ENCODE peak calls at places on chromosomes 7 and 10, in nine cellular contexts. K is fibroblast of lung, S is A673, E is epithelial cell of esophagus, A is HFF-Myc, I is GM12865, O is fibroblast of the aortic adventitia, X is GM23248, B is lower lobe of right lung. Q is an unnamed sample.

GRCh38 chr7:111756687-111757178 is 194.4 kb upstream of the IMMP2L start:
- DNase-seq in I (no peak), S (peak; percentile 79), O (peak; percentile 83), K (peak; percentile 76), E (peak; percentile 28), A (no peak), X (peak; percentile 78), B (peak; percentile 59), Q (peak; percentile 77)

GRCh38 chr10:124721295-124722052 is 22.7 kb downstream of the FAM53B start:
- DNase-seq in O (no peak), B (peak; percentile 68), K (no peak), X (no peak), S (no peak), A (no peak), E (peak; percentile 69), I (no peak), Q (no peak)

GRCh38 chr10:74153123-74153522 is 2.1 kb downstream of the ADK start:
- DNase-seq in A (no peak), E (peak; percentile 75), B (no peak), O (peak; percentile 69), X (peak; percentile 72), K (peak; percentile 47), S (peak; percentile 45), I (no peak), Q (no peak)

GRCh38 chr7:18019562-18019961 is 8.1 kb downstream of the PRPS1L1 start:
- DNase-seq in E (peak; percentile 61), B (no peak), S (peak; percentile 79), K (peak; percentile 87), I (no peak), A (peak; percentile 49), O (peak; percentile 96), X (peak; percentile 80), Q (no peak)

GRCh38 chr7:138579671-138580070 is 119.6 kb downstream of the TRIM24 start:
- DNase-seq in X (no peak), E (no peak), S (no peak), I (no peak), O (no peak), B (no peak), A (no peak), K (no peak), Q (no peak)

GRCh38 chr7:14800664-14801063 is 101.9 kb downstream of the DGKB start:
- DNase-seq in S (no peak), X (no peak), K (no peak), E (no peak), B (no peak), I (no peak), A (no peak), O (no peak), Q (no peak)

GRCh38 chr10:80204801-80205477 is 398 bp downstream of the ANXA11 start:
- DNase-seq in E (no peak), B (peak; percentile 71), O (peak; percentile 47), I (peak; percentile 48), A (no peak), K (peak; percentile 37), X (peak; percentile 66), S (peak; percentile 37), Q (no peak)

GRCh38 chr7:116142850-116143249 is 67.5 kb upstream of the TES start:
- DNase-seq in S (no peak), O (no peak), E (no peak), X (no peak), I (no peak), A (no peak), B (no peak), K (no peak), Q (no peak)

GRCh38 chr7:117308891-117309290 is 14.0 kb downstream of the WNT2 start:
- DNase-seq in I (no peak), A (no peak), O (no peak), S (no peak), B (no peak), E (no peak), K (peak; percentile 30), X (no peak), Q (no peak)

GRCh38 chr7:55200441-55200840 is 164.7 kb upstream of the LANCL2 start:
- DNase-seq in S (no peak), A (no peak), O (no peak), X (no peak), I (no peak), B (no peak), K (no peak), E (no peak), Q (no peak)

GRCh38 chr10:35386594-35387174 is 50.4 kb downstream of the CCNY start:
- DNase-seq in A (no peak), I (no peak), K (peak; percentile 27), O (peak; percentile 42), X (no peak), S (peak; percentile 77), B (no peak), E (peak; percentile 60), Q (no peak)

GRCh38 chr10:21329995-21330627 is 195.4 kb downstream of the SKIDA1 start:
- DNase-seq in X (peak; percentile 89), S (peak; percentile 60), B (no peak), K (peak; percentile 85), A (peak; percentile 84), I (no peak), E (peak; percentile 76), O (peak; percentile 78), Q (no peak)

GRCh38 chr10:47376522-47377220 is 7.4 kb downstream of the ZNF488 start:
- DNase-seq in X (no peak), S (no peak), B (no peak), E (no peak), I (no peak), O (no peak), K (no peak), A (no peak), Q (no peak)
- H3K4me3 ChIP-seq in X (no peak overlapping the region), S (no peak overlapping the region), B (no peak overlapping the region), E (no peak overlapping the region), I (no peak overlapping the region), O (no peak overlapping the region), K (no peak overlapping the region), A (no peak overlapping the region), Q (no peak overlapping the region)

GRCh38 chr7:42929449-42929848 is 2.5 kb downstream of the PSMA2 start:
- DNase-seq in E (no peak), S (no peak), A (no peak), K (no peak), I (no peak), X (no peak), O (no peak), B (no peak), Q (no peak)

GRCh38 chr7:42931834-42932651 is at the start of the genes MRPL32 and PSMA2:
- DNase-seq in I (peak; percentile 97), E (peak; percentile 98), A (peak; percentile 96), O (peak; percentile 97), S (peak; percentile 99), X (peak; percentile 100), B (peak; percentile 96), K (peak; percentile 97), Q (peak; percentile 96)

GRCh38 chr7:42931447-42931833 is 534 bp downstream of the PSMA2 start:
- DNase-seq in B (no peak), O (peak; percentile 23), E (no peak), K (peak; percentile 16), S (no peak), I (peak; percentile 53), A (no peak), X (peak; percentile 51), Q (no peak)

GRCh38 chr7:42928754-42929153 is 3.2 kb downstream of the PSMA2 start:
- DNase-seq in K (no peak), O (no peak), B (no peak), E (no peak), A (no peak), I (no peak), S (no peak), X (no peak), Q (no peak)

DNA sequence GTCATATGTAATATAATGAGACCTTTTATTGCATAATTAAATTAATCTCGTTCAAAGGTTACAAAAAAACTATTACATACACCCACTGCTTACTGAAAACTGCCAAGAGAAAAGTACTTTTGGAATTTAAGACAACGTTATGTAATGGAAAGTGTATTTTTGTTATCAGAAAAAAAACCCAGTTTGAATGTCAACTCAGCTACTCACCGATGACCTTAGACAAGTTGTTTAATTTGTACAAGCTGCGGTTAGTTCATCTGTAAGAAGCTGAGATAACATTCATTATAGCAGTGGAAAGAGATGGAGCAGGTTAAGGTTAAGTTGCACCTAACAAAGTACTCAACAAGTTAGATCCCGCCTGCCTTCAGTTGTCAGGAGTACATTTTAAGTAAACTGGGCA is 1.1 kb downstream of the PSMA2 start:
- DNase-seq in E (no peak), X (peak; percentile 46), K (peak; percentile 88), A (no peak), I (no peak), S (no peak), B (no peak), O (peak; percentile 43), Q (no peak)
- H3K4me3 ChIP-seq in E (peak overlapping the region; percentile 88), X (peak overlapping the region; percentile 98), K (peak overlapping the region; percentile 93), A (peak overlapping the region; percentile 84), I (peak overlapping the region; percentile 97), S (peak overlapping the region; percentile 83), B (peak overlapping the region; percentile 90), O (peak overlapping the region; percentile 91), Q (peak overlapping the region; percentile 90)

GRCh38 chr10:63133787-63134557 is 844 bp downstream of the NRBF2 start:
- DNase-seq in B (no peak), O (peak; percentile 57), S (no peak), I (peak; percentile 78), E (peak; percentile 48), K (peak; percentile 60), A (no peak), X (peak; percentile 77), Q (no peak)

GRCh38 chr10:63133056-63133786 is at the start of gene NRBF2:
- DNase-seq in X (peak; percentile 99), S (peak; percentile 99), K (peak; percentile 98), A (peak; percentile 96), I (peak; percentile 99), E (peak; percentile 98), O (peak; percentile 99), B (peak; percentile 99), Q (peak; percentile 99)

GRCh38 chr10:63128443-63128842 is 4.7 kb upstream of the NRBF2 start:
- DNase-seq in O (peak; percentile 7), X (peak; percentile 49), A (no peak), S (no peak), E (no peak), K (peak; percentile 57), B (no peak), I (no peak), Q (no peak)

GRCh38 chr10:63129888-63130287 is 3.2 kb upstream of the NRBF2 start:
- DNase-seq in K (peak; percentile 49), E (no peak), A (no peak), O (peak; percentile 6), S (no peak), B (no peak), X (no peak), I (no peak), Q (no peak)

GRCh38 chr10:63132651-63133055 is 475 bp upstream of the NRBF2 start:
- DNase-seq in K (no peak), A (no peak), S (no peak), E (no peak), X (no peak), O (no peak), I (no peak), B (no peak), Q (no peak)
- H3K4me3 ChIP-seq in K (peak overlapping the region; percentile 46), A (no peak overlapping the region), S (peak overlapping the region; percentile 85), E (peak overlapping the region; percentile 3), X (peak overlapping the region; percentile 91), O (peak overlapping the region; percentile 96), I (peak overlapping the region; percentile 46), B (peak overlapping the region; percentile 92), Q (peak overlapping the region; percentile 63)

DNA sequence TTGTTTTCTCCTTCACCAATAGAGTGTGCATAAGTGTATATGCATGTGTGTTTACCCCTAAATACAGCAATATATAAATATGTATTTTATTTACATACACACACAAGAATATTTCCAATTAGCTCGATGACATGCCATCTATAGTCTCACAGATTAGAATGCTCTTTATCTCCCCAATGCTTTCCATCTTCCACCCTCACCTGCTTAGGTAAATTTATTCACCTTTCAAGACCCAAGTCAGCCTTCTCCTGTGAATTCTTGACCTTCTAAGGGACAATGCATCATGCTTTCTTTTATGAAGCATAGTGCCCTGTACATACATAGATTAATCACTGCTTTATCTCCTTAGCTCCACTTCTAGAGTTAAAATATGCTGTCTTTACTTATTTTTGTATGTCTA is 49.7 kb downstream of the SEMA3A start:
- DNase-seq in S (no peak), E (no peak), I (no peak), X (no peak), B (no peak), O (no peak), K (no peak), A (no peak), Q (no peak)
- H3K4me3 ChIP-seq in S (no peak overlapping the region), E (no peak overlapping the region), I (no peak overlapping the region), X (no peak overlapping the region), B (no peak overlapping the region), O (no peak overlapping the region), K (no peak overlapping the region), A (no peak overlapping the region), Q (no peak overlapping the region)

Q was measured in left lung.